ENCODE peak calls at places on chromosomes 4 and X, in four cellular contexts. One of them, this sample, is unnamed.

GRCh38 chr4:111542056-111542455 is 603.2 kb upstream of the FAM241A start:
- DNase-seq in cardiac fibroblast: no peak
- DNase-seq in CD4-positive, alpha-beta T cell: no peak
- DNase-seq in head of caudate nucleus: no peak
- DNase-seq in this sample: peak

GRCh38 chrX:16202943-16203342 is 35.7 kb downstream of the MAGEB17 start:
- DNase-seq in cardiac fibroblast: no peak
- DNase-seq in CD4-positive, alpha-beta T cell: no peak
- DNase-seq in head of caudate nucleus: no peak
- DNase-seq in this sample: no peak

GRCh38 chr4:187172340-187172761 is 448.7 kb upstream of the FAT1 start:
- DNase-seq in cardiac fibroblast: peak
- DNase-seq in CD4-positive, alpha-beta T cell: no peak
- DNase-seq in head of caudate nucleus: no peak
- DNase-seq in this sample: peak

GRCh38 chr4:53365121-53365485 is 758 bp downstream of the SCFD2 start:
- DNase-seq in cardiac fibroblast: peak
- DNase-seq in CD4-positive, alpha-beta T cell: no peak
- DNase-seq in head of caudate nucleus: no peak
- DNase-seq in this sample: peak

GRCh38 chr4:162782778-162783507 is 383.7 kb downstream of the NAF1 start:
- DNase-seq in cardiac fibroblast: peak
- DNase-seq in CD4-positive, alpha-beta T cell: no peak
- DNase-seq in head of caudate nucleus: no peak
- DNase-seq in this sample: no peak

GRCh38 chr4:110622841-110623709 is at the start of gene PITX2:
- DNase-seq in cardiac fibroblast: peak
- DNase-seq in CD4-positive, alpha-beta T cell: no peak
- DNase-seq in head of caudate nucleus: no peak
- DNase-seq in this sample: peak

GRCh38 chr4:38917481-38918025 is 49.9 kb downstream of the FAM114A1 start:
- DNase-seq in cardiac fibroblast: no peak
- DNase-seq in CD4-positive, alpha-beta T cell: no peak
- DNase-seq in head of caudate nucleus: no peak
- DNase-seq in this sample: no peak

GRCh38 chrX:46770817-46771163 is 11.9 kb upstream of the SLC9A7 start:
- DNase-seq in cardiac fibroblast: peak
- DNase-seq in CD4-positive, alpha-beta T cell: no peak
- DNase-seq in head of caudate nucleus: no peak
- DNase-seq in this sample: peak

GRCh38 chr4:113368056-113368455 is 318.6 kb downstream of the ANK2 start:
- DNase-seq in cardiac fibroblast: no peak
- DNase-seq in CD4-positive, alpha-beta T cell: no peak
- DNase-seq in head of caudate nucleus: no peak
- DNase-seq in this sample: peak

GRCh38 chr4:109953556-109953955 is 40.9 kb downstream of the EGF start:
- DNase-seq in cardiac fibroblast: no peak
- DNase-seq in CD4-positive, alpha-beta T cell: no peak
- DNase-seq in head of caudate nucleus: no peak
- DNase-seq in this sample: no peak

GRCh38 chr4:123836919-123837605 is 440.5 kb downstream of the SPRY1 start:
- DNase-seq in cardiac fibroblast: no peak
- DNase-seq in CD4-positive, alpha-beta T cell: no peak
- DNase-seq in head of caudate nucleus: no peak
- DNase-seq in this sample: no peak

GRCh38 chr4:80081566-80081965 is 8.5 kb upstream of the ANTXR2 start:
- DNase-seq in cardiac fibroblast: no peak
- DNase-seq in CD4-positive, alpha-beta T cell: no peak
- DNase-seq in head of caudate nucleus: no peak
- DNase-seq in this sample: no peak

GRCh38 chrX:103073442-103073841 is 9.5 kb upstream of the BEX1 start:
- DNase-seq in cardiac fibroblast: peak
- DNase-seq in CD4-positive, alpha-beta T cell: no peak
- DNase-seq in head of caudate nucleus: no peak
- DNase-seq in this sample: peak

GRCh38 chrX:150192846-150193245 is 170.3 kb upstream of the MAMLD1 start:
- DNase-seq in cardiac fibroblast: no peak
- DNase-seq in CD4-positive, alpha-beta T cell: no peak
- DNase-seq in head of caudate nucleus: no peak
- DNase-seq in this sample: no peak

GRCh38 chr4:2273657-2274319 is 11.9 kb upstream of the MXD4 start:
- DNase-seq in cardiac fibroblast: no peak
- DNase-seq in CD4-positive, alpha-beta T cell: no peak
- DNase-seq in head of caudate nucleus: no peak
- DNase-seq in this sample: no peak

GRCh38 chr4:125168531-125168930 is 146.2 kb upstream of the FAT4 start:
- DNase-seq in cardiac fibroblast: no peak
- DNase-seq in CD4-positive, alpha-beta T cell: no peak
- DNase-seq in head of caudate nucleus: no peak
- DNase-seq in this sample: peak

GRCh38 chrX:9337056-9337455 is 127.8 kb upstream of the TBL1X start:
- DNase-seq in cardiac fibroblast: peak
- DNase-seq in CD4-positive, alpha-beta T cell: no peak
- DNase-seq in head of caudate nucleus: no peak
- DNase-seq in this sample: peak

GRCh38 chr4:182478475-182478874 is 235.3 kb downstream of the TENM3 start:
- DNase-seq in cardiac fibroblast: peak
- DNase-seq in CD4-positive, alpha-beta T cell: no peak
- DNase-seq in head of caudate nucleus: no peak
- DNase-seq in this sample: peak

GRCh38 chrX:148049441-148049840 is 68.3 kb downstream of the FMR1NB start:
- DNase-seq in cardiac fibroblast: peak
- DNase-seq in CD4-positive, alpha-beta T cell: no peak
- DNase-seq in head of caudate nucleus: no peak
- DNase-seq in this sample: peak

GRCh38 chrX:57918750-57919436 is 8.6 kb upstream of the ZXDA start:
- DNase-seq in cardiac fibroblast: peak
- DNase-seq in CD4-positive, alpha-beta T cell: no peak
- DNase-seq in head of caudate nucleus: no peak
- DNase-seq in this sample: peak

GRCh38 chr4:94271248-94271647 is 63.6 kb downstream of the SMARCAD1 start:
- DNase-seq in cardiac fibroblast: no peak
- DNase-seq in CD4-positive, alpha-beta T cell: no peak
- DNase-seq in head of caudate nucleus: no peak
- DNase-seq in this sample: no peak

GRCh38 chrX:71666240-71667223 is 814 bp upstream of the LOC101059915 start:
- DNase-seq in cardiac fibroblast: no peak
- DNase-seq in CD4-positive, alpha-beta T cell: no peak
- DNase-seq in head of caudate nucleus: no peak
- DNase-seq in this sample: no peak

GRCh38 chr4:183388777-183389176 is 55.7 kb upstream of the CDKN2AIP start:
- DNase-seq in cardiac fibroblast: no peak
- DNase-seq in CD4-positive, alpha-beta T cell: no peak
- DNase-seq in head of caudate nucleus: no peak
- DNase-seq in this sample: no peak

GRCh38 chrX:40171513-40172168 is 73.9 kb upstream of the BCOR start:
- DNase-seq in cardiac fibroblast: no peak
- DNase-seq in CD4-positive, alpha-beta T cell: peak
- DNase-seq in head of caudate nucleus: no peak
- DNase-seq in this sample: peak

GRCh38 chr4:11669156-11669555 is 240.5 kb upstream of the HS3ST1 start:
- DNase-seq in cardiac fibroblast: no peak
- DNase-seq in CD4-positive, alpha-beta T cell: no peak
- DNase-seq in head of caudate nucleus: no peak
- DNase-seq in this sample: peak

GRCh38 chr4:2576290-2576689 is 39.8 kb downstream of the FAM193A start:
- DNase-seq in cardiac fibroblast: no peak
- DNase-seq in CD4-positive, alpha-beta T cell: no peak
- DNase-seq in head of caudate nucleus: no peak
- DNase-seq in this sample: no peak

GRCh38 chrX:123184858-123185251 is 777 bp downstream of the GRIA3 start:
- DNase-seq in cardiac fibroblast: no peak
- DNase-seq in CD4-positive, alpha-beta T cell: no peak
- DNase-seq in head of caudate nucleus: no peak
- DNase-seq in this sample: peak

GRCh38 chr4:64713256-64713840 is 304.1 kb upstream of the TECRL start:
- DNase-seq in cardiac fibroblast: peak
- DNase-seq in CD4-positive, alpha-beta T cell: no peak
- DNase-seq in head of caudate nucleus: no peak
- DNase-seq in this sample: peak

GRCh38 chr4:55407119-55407518 is 11.4 kb downstream of the TMEM165 start:
- DNase-seq in cardiac fibroblast: no peak
- DNase-seq in CD4-positive, alpha-beta T cell: no peak
- DNase-seq in head of caudate nucleus: no peak
- DNase-seq in this sample: no peak

GRCh38 chr4:139913995-139914394 is 240.0 kb downstream of the MAML3 start:
- DNase-seq in cardiac fibroblast: peak
- DNase-seq in CD4-positive, alpha-beta T cell: no peak
- DNase-seq in head of caudate nucleus: no peak
- DNase-seq in this sample: peak